ENCODE peak calls at places on chromosomes 16 and 17, in nine cellular contexts. One of them, this sample, is unnamed.

GRCh38 chr17:20735796-20736195 is 156.3 kb downstream of the CDRT15L2 start:
- DNase-seq in heart left ventricle: no peak
- DNase-seq in fibroblast of lung: no peak
- DNase-seq in progenitor cell of endocrine pancreas: no peak
- DNase-seq in fibroblast of villous mesenchyme: no peak
- DNase-seq in HFFc6: no peak
- DNase-seq in ascending aorta: no peak
- DNase-seq in thoracic aorta: no peak
- DNase-seq in BE2C: no peak
- DNase-seq in this sample: no peak

GRCh38 chr17:16932156-16932555 is 39.8 kb downstream of the TNFRSF13B start:
- DNase-seq in fibroblast of villous mesenchyme: no peak
- DNase-seq in fibroblast of lung: no peak
- DNase-seq in progenitor cell of endocrine pancreas: no peak
- DNase-seq in thoracic aorta: no peak
- DNase-seq in BE2C: no peak
- DNase-seq in ascending aorta: no peak
- DNase-seq in heart left ventricle: no peak
- DNase-seq in HFFc6: no peak
- DNase-seq in this sample: no peak

GRCh38 chr16:31874354-31875111 is 926 bp downstream of the ZNF267 start:
- DNase-seq in BE2C: no peak
- DNase-seq in ascending aorta: no peak
- DNase-seq in fibroblast of lung: peak; percentile 47
- DNase-seq in fibroblast of villous mesenchyme: peak; percentile 66
- DNase-seq in heart left ventricle: no peak
- DNase-seq in progenitor cell of endocrine pancreas: no peak
- DNase-seq in thoracic aorta: no peak
- DNase-seq in HFFc6: peak; percentile 13
- DNase-seq in this sample: peak; percentile 61

GRCh38 chr16:16118337-16118736 is 105.0 kb downstream of the ABCC6 start:
- DNase-seq in progenitor cell of endocrine pancreas: no peak
- DNase-seq in BE2C: no peak
- DNase-seq in ascending aorta: no peak
- DNase-seq in fibroblast of lung: no peak
- DNase-seq in fibroblast of villous mesenchyme: no peak
- DNase-seq in HFFc6: no peak
- DNase-seq in thoracic aorta: no peak
- DNase-seq in heart left ventricle: no peak
- DNase-seq in this sample: no peak

GRCh38 chr16:22262460-22262859 is 34.7 kb upstream of the POLR3E start:
- DNase-seq in HFFc6: peak; percentile 23
- DNase-seq in thoracic aorta: no peak
- DNase-seq in fibroblast of lung: no peak
- DNase-seq in ascending aorta: no peak
- DNase-seq in fibroblast of villous mesenchyme: no peak
- DNase-seq in progenitor cell of endocrine pancreas: no peak
- DNase-seq in heart left ventricle: no peak
- DNase-seq in BE2C: no peak
- DNase-seq in this sample: no peak

GRCh38 chr17:44348988-44349364 is 3.9 kb downstream of the GRN start:
- DNase-seq in ascending aorta: no peak
- DNase-seq in fibroblast of villous mesenchyme: no peak
- DNase-seq in fibroblast of lung: no peak
- DNase-seq in heart left ventricle: no peak
- DNase-seq in thoracic aorta: no peak
- DNase-seq in BE2C: no peak
- DNase-seq in progenitor cell of endocrine pancreas: no peak
- DNase-seq in HFFc6: no peak
- DNase-seq in this sample: no peak

GRCh38 chr16:50539822-50540710 is 8.1 kb upstream of the NKD1 start:
- DNase-seq in progenitor cell of endocrine pancreas: no peak
- DNase-seq in fibroblast of lung: no peak
- DNase-seq in thoracic aorta: no peak
- DNase-seq in ascending aorta: no peak
- DNase-seq in BE2C: no peak
- DNase-seq in HFFc6: no peak
- DNase-seq in fibroblast of villous mesenchyme: no peak
- DNase-seq in heart left ventricle: no peak
- DNase-seq in this sample: peak; percentile 20

GRCh38 chr17:70157151-70157550 is 12.2 kb upstream of the KCNJ2 start:
- DNase-seq in heart left ventricle: no peak
- DNase-seq in BE2C: no peak
- DNase-seq in ascending aorta: no peak
- DNase-seq in fibroblast of villous mesenchyme: no peak
- DNase-seq in thoracic aorta: no peak
- DNase-seq in fibroblast of lung: no peak
- DNase-seq in progenitor cell of endocrine pancreas: no peak
- DNase-seq in HFFc6: no peak
- DNase-seq in this sample: no peak

GRCh38 chr17:68460096-68460495 is 2.8 kb upstream of the WIPI1 start:
- DNase-seq in BE2C: no peak
- DNase-seq in HFFc6: no peak
- DNase-seq in heart left ventricle: no peak
- DNase-seq in ascending aorta: no peak
- DNase-seq in thoracic aorta: no peak
- DNase-seq in fibroblast of lung: no peak
- DNase-seq in progenitor cell of endocrine pancreas: no peak
- DNase-seq in fibroblast of villous mesenchyme: no peak
- DNase-seq in this sample: no peak

GRCh38 chr17:72502111-72502939 is 381.5 kb downstream of the SOX9 start:
- DNase-seq in BE2C: no peak
- DNase-seq in thoracic aorta: no peak
- DNase-seq in HFFc6: no peak
- DNase-seq in ascending aorta: no peak
- DNase-seq in fibroblast of lung: peak; percentile 69
- DNase-seq in fibroblast of villous mesenchyme: peak; percentile 74
- DNase-seq in progenitor cell of endocrine pancreas: no peak
- DNase-seq in heart left ventricle: no peak
- DNase-seq in this sample: peak; percentile 38

GRCh38 chr16:89880477-89881367 is 7.3 kb downstream of the TCF25 start:
- DNase-seq in BE2C: no peak
- DNase-seq in heart left ventricle: no peak
- DNase-seq in thoracic aorta: no peak
- DNase-seq in ascending aorta: no peak
- DNase-seq in fibroblast of villous mesenchyme: no peak
- DNase-seq in fibroblast of lung: no peak
- DNase-seq in progenitor cell of endocrine pancreas: no peak
- DNase-seq in HFFc6: no peak
- DNase-seq in this sample: no peak

GRCh38 chr17:57899391-57899790 is 49.5 kb upstream of the MRPS23 start:
- DNase-seq in BE2C: no peak
- DNase-seq in heart left ventricle: no peak
- DNase-seq in HFFc6: no peak
- DNase-seq in ascending aorta: no peak
- DNase-seq in fibroblast of villous mesenchyme: no peak
- DNase-seq in thoracic aorta: no peak
- DNase-seq in fibroblast of lung: peak; percentile 39
- DNase-seq in progenitor cell of endocrine pancreas: no peak
- DNase-seq in this sample: no peak

DNA sequence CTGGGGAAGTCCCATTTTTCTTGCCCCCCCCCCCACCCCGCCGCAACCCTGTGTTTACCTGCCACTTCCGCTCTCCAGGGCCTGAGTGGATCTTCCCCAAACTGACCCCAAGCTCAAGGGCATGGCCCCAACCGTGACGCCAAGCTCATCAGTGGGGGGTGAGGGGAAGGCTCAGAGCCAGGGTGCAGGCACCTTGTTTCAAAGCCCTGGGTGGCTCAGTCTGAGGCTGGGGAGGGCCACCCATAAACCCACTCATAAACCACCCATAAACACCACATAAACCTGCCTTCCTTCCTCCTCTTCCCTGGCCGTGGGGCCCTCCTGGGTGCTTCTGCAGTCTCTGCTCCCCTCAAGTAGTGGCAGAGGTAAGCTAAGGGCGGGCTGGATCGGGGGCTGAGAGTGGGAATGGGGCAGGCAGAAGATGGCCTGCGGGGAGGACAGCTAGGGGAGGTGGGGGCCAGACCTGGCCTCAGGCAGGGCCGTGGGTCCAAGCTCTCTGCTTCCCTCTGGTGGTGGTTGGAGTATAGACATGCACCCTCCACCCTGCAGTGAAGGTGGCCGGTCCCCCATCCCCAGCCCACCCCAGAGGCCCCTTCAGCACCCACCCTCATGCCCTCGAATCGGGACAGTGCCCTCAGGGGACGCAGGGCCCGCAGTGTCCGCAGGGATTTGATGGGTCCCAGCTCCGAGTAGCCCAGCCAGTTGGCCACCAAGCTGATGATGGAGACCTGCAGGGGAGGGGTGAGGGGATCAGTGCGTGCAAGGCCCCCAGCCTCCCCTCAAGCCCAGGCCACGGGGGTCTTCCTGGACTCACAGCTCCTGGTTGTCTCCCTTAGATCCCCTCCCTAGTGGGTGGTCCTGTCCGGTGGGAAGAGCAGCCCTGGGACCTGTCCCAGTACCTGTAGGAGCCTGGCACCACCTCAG is 14.6 kb upstream of the CD79B start:
- DNase-seq in fibroblast of lung: peak; percentile 28
- DNase-seq in ascending aorta: no peak
- DNase-seq in thoracic aorta: no peak
- DNase-seq in progenitor cell of endocrine pancreas: peak; percentile 43
- DNase-seq in BE2C: peak; percentile 74
- DNase-seq in heart left ventricle: peak; percentile 54
- DNase-seq in fibroblast of villous mesenchyme: peak; percentile 26
- DNase-seq in HFFc6: no peak
- DNase-seq in this sample: peak; percentile 35
- TF ChIP-seq CTCF in fibroblast of lung: peak; percentile 71
- TF ChIP-seq CTCF in ascending aorta: peak; percentile 59
- TF ChIP-seq CTCF in thoracic aorta: peak; percentile 65
- TF ChIP-seq CTCF in progenitor cell of endocrine pancreas: peak; percentile 84
- TF ChIP-seq CTCF in BE2C: peak; percentile 69
- TF ChIP-seq CTCF in heart left ventricle: peak; percentile 85
- TF ChIP-seq CTCF in fibroblast of villous mesenchyme: peak; percentile 65
- TF ChIP-seq CTCF in HFFc6: peak; percentile 91
- TF ChIP-seq CTCF in this sample: peak; percentile 82

DNA sequence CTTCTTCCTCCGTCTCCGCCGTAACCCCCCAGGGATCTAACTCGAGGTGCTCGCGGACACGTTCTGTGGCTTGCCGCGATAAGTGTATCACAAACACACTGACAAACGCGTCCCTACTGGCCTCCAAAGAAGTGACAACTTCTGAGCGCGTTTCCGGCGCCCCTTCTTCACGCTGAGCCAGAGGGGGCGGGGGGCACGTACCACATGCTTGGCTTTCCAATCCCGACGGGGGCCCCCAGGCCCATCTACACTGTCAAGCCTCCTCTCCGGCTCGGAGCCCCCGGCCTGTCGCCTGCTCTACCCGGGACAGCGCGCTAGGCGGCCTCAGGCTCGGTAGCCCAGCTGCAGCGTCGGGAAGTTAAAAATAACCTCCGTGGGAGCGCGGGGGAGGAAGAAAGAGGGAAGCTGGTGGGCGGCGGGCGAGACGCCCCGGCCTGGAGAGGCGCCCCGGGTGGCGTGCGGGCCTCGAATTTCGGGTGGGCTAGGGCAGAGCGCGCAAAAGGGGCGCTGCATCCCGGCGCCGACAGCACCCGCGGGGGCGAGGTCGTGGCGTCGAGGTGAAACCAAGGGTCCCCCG is 676 bp upstream of the SPHK1 start:
- DNase-seq in HFFc6: peak; percentile 41
- DNase-seq in fibroblast of villous mesenchyme: peak; percentile 69
- DNase-seq in thoracic aorta: no peak
- DNase-seq in heart left ventricle: peak; percentile 71
- DNase-seq in fibroblast of lung: no peak
- DNase-seq in BE2C: peak; percentile 59
- DNase-seq in ascending aorta: no peak
- DNase-seq in progenitor cell of endocrine pancreas: peak; percentile 43
- DNase-seq in this sample: peak; percentile 46
- TF ChIP-seq CTCF in HFFc6: peak; percentile 56
- TF ChIP-seq CTCF in fibroblast of villous mesenchyme: peak; percentile 20
- TF ChIP-seq CTCF in thoracic aorta: peak; percentile 39
- TF ChIP-seq CTCF in heart left ventricle: peak; percentile 48
- TF ChIP-seq CTCF in fibroblast of lung: peak; percentile 24
- TF ChIP-seq CTCF in BE2C: peak; percentile 22
- TF ChIP-seq CTCF in ascending aorta: peak; percentile 40
- TF ChIP-seq CTCF in progenitor cell of endocrine pancreas: peak; percentile 34
- TF ChIP-seq CTCF in this sample: peak; percentile 23

GRCh38 chr16:76268824-76269223 is 8.4 kb upstream of the CNTNAP4 start:
- DNase-seq in HFFc6: no peak
- DNase-seq in heart left ventricle: no peak
- DNase-seq in fibroblast of villous mesenchyme: no peak
- DNase-seq in fibroblast of lung: no peak
- DNase-seq in ascending aorta: no peak
- DNase-seq in thoracic aorta: no peak
- DNase-seq in BE2C: no peak
- DNase-seq in progenitor cell of endocrine pancreas: no peak
- DNase-seq in this sample: peak; percentile 11

GRCh38 chr16:76265434-76266045 is 11.7 kb upstream of the CNTNAP4 start:
- DNase-seq in fibroblast of villous mesenchyme: no peak
- DNase-seq in progenitor cell of endocrine pancreas: no peak
- DNase-seq in fibroblast of lung: peak; percentile 30
- DNase-seq in heart left ventricle: no peak
- DNase-seq in thoracic aorta: no peak
- DNase-seq in BE2C: peak; percentile 79
- DNase-seq in HFFc6: no peak
- DNase-seq in ascending aorta: no peak
- DNase-seq in this sample: peak; percentile 52
- TF ChIP-seq CTCF in fibroblast of villous mesenchyme: peak; percentile 43
- TF ChIP-seq CTCF in progenitor cell of endocrine pancreas: peak; percentile 44
- TF ChIP-seq CTCF in fibroblast of lung: peak; percentile 75
- TF ChIP-seq CTCF in heart left ventricle: no peak
- TF ChIP-seq CTCF in thoracic aorta: no peak
- TF ChIP-seq CTCF in BE2C: peak; percentile 92
- TF ChIP-seq CTCF in HFFc6: peak; percentile 53
- TF ChIP-seq CTCF in ascending aorta: no peak
- TF ChIP-seq CTCF in this sample: peak; percentile 40

GRCh38 chr17:75652934-75653549 is 13.9 kb downstream of the RECQL5 start:
- DNase-seq in BE2C: peak; percentile 66
- DNase-seq in heart left ventricle: no peak
- DNase-seq in progenitor cell of endocrine pancreas: no peak
- DNase-seq in fibroblast of lung: peak; percentile 18
- DNase-seq in HFFc6: no peak
- DNase-seq in thoracic aorta: no peak
- DNase-seq in fibroblast of villous mesenchyme: peak; percentile 21
- DNase-seq in ascending aorta: no peak
- DNase-seq in this sample: peak; percentile 38

GRCh38 chr17:75658237-75658636 is 8.7 kb downstream of the RECQL5 start:
- DNase-seq in thoracic aorta: no peak
- DNase-seq in fibroblast of villous mesenchyme: no peak
- DNase-seq in ascending aorta: no peak
- DNase-seq in BE2C: no peak
- DNase-seq in fibroblast of lung: no peak
- DNase-seq in progenitor cell of endocrine pancreas: no peak
- DNase-seq in HFFc6: no peak
- DNase-seq in heart left ventricle: no peak
- DNase-seq in this sample: no peak

GRCh38 chr17:75652341-75652740 is 14.6 kb downstream of the RECQL5 start:
- DNase-seq in ascending aorta: no peak
- DNase-seq in progenitor cell of endocrine pancreas: no peak
- DNase-seq in thoracic aorta: no peak
- DNase-seq in BE2C: no peak
- DNase-seq in fibroblast of lung: no peak
- DNase-seq in fibroblast of villous mesenchyme: no peak
- DNase-seq in heart left ventricle: no peak
- DNase-seq in HFFc6: no peak
- DNase-seq in this sample: no peak

GRCh38 chr17:75650874-75651273 is 16.1 kb downstream of the RECQL5 start:
- DNase-seq in BE2C: no peak
- DNase-seq in fibroblast of villous mesenchyme: no peak
- DNase-seq in progenitor cell of endocrine pancreas: no peak
- DNase-seq in heart left ventricle: no peak
- DNase-seq in thoracic aorta: no peak
- DNase-seq in ascending aorta: no peak
- DNase-seq in fibroblast of lung: no peak
- DNase-seq in HFFc6: no peak
- DNase-seq in this sample: no peak

GRCh38 chr17:75654176-75654575 is 12.8 kb downstream of the RECQL5 start:
- DNase-seq in fibroblast of villous mesenchyme: peak; percentile 6
- DNase-seq in BE2C: no peak
- DNase-seq in ascending aorta: no peak
- DNase-seq in fibroblast of lung: peak; percentile 9
- DNase-seq in thoracic aorta: no peak
- DNase-seq in HFFc6: no peak
- DNase-seq in progenitor cell of endocrine pancreas: no peak
- DNase-seq in heart left ventricle: no peak
- DNase-seq in this sample: peak; percentile 20
- TF ChIP-seq CTCF in fibroblast of villous mesenchyme: peak; percentile 15
- TF ChIP-seq CTCF in BE2C: peak; percentile 37
- TF ChIP-seq CTCF in ascending aorta: no peak
- TF ChIP-seq CTCF in fibroblast of lung: peak; percentile 20
- TF ChIP-seq CTCF in thoracic aorta: no peak
- TF ChIP-seq CTCF in HFFc6: peak; percentile 42
- TF ChIP-seq CTCF in progenitor cell of endocrine pancreas: no peak
- TF ChIP-seq CTCF in heart left ventricle: peak; percentile 35
- TF ChIP-seq CTCF in this sample: no peak

This sample was measured in MCF 10A.